ENCODE peak calls at places on chromosomes 2 and 18, in six cellular contexts. B is tibial nerve, G is A549, P is tibial artery, E is fibroblast of villous mesenchyme, Y is Peyer's patch. A is an unnamed sample.

GRCh38 chr2:48515588-48515987 is 14.4 kb upstream of the STON1 start:
- DNase-seq in E (peak), Y (no peak), G (no peak), P (no peak), B (no peak), A (no peak)

GRCh38 chr2:150485114-150485870 is 2.2 kb downstream of the RND3 start:
- DNase-seq in B (peak), E (peak), Y (peak), P (peak), G (peak), A (peak)

GRCh38 chr2:42964444-42965081 is 172.2 kb upstream of the HAAO start:
- DNase-seq in Y (peak), P (peak), B (no peak), G (no peak), E (peak), A (peak)

GRCh38 chr2:167844714-167845530 is 402.5 kb downstream of the STK39 start:
- DNase-seq in B (no peak), P (no peak), G (peak), Y (peak), E (no peak), A (peak)

GRCh38 chr2:98691307-98691706 is 39.6 kb downstream of the MGAT4A start:
- DNase-seq in G (no peak), Y (no peak), E (no peak), P (no peak), B (no peak), A (peak)

GRCh38 chr2:16055848-16056580 is 115.7 kb downstream of the MYCN start:
- DNase-seq in B (no peak), G (no peak), Y (no peak), P (no peak), E (no peak), A (no peak)

GRCh38 chr18:80023173-80023572 is 11.1 kb upstream of the RBFA start:
- DNase-seq in B (no peak), Y (no peak), G (peak), P (no peak), E (no peak), A (peak)

GRCh38 chr2:37653093-37653492 is 18.3 kb downstream of the CDC42EP3 start:
- DNase-seq in E (no peak), G (no peak), B (no peak), P (no peak), Y (no peak), A (no peak)

GRCh38 chr2:221818569-221818968 is 246.5 kb upstream of the EPHA4 start:
- DNase-seq in G (no peak), P (no peak), Y (no peak), E (no peak), B (no peak), A (peak)

GRCh38 chr2:205698556-205699282 is 16.4 kb downstream of the NRP2 start:
- DNase-seq in P (no peak), B (no peak), Y (no peak), G (no peak), E (no peak), A (no peak)

GRCh38 chr18:48338915-48339314 is 70.3 kb downstream of the ZBTB7C start:
- DNase-seq in Y (no peak), P (no peak), G (no peak), B (no peak), E (no peak), A (no peak)

GRCh38 chr2:235506291-235506996 is 12.6 kb downstream of the AGAP1 start:
- DNase-seq in Y (peak), G (peak), B (no peak), P (no peak), E (no peak), A (peak)

GRCh38 chr2:10482460-10482859 is 34.3 kb upstream of the ODC1 start:
- DNase-seq in Y (peak), B (no peak), G (no peak), P (peak), E (no peak), A (no peak)

GRCh38 chr2:176637497-176638166 is 368.4 kb downstream of the MTX2 start:
- DNase-seq in P (no peak), B (no peak), G (peak), E (peak), Y (peak), A (peak)

GRCh38 chr2:9310827-9311226 is 104.2 kb downstream of the ASAP2 start:
- DNase-seq in B (no peak), Y (peak), E (peak), G (no peak), P (no peak), A (peak)

GRCh38 chr18:9135912-9136314 is 668 bp upstream of the ANKRD12 start:
- DNase-seq in P (no peak), G (peak), E (no peak), Y (no peak), B (no peak), A (peak)

GRCh38 chr2:127670055-127670956 is 5.0 kb downstream of the LIMS2 start:
- DNase-seq in P (no peak), Y (no peak), G (no peak), E (no peak), B (no peak), A (no peak)

GRCh38 chr2:107529146-107529545 is 297.5 kb upstream of the RGPD4 start:
- DNase-seq in P (no peak), Y (no peak), E (peak), G (no peak), B (no peak), A (no peak)

GRCh38 chr18:25274900-25275299 is 77.1 kb downstream of the ZNF521 start:
- DNase-seq in P (no peak), Y (no peak), B (no peak), G (no peak), E (no peak), A (no peak)

GRCh38 chr2:45291283-45291682 is 282.0 kb upstream of the SIX2 start:
- DNase-seq in B (no peak), G (no peak), E (no peak), Y (no peak), P (no peak), A (no peak)

GRCh38 chr2:74668087-74668486 is 14.0 kb downstream of the SEMA4F start:
- DNase-seq in Y (no peak), E (no peak), G (no peak), P (no peak), B (no peak), A (no peak)

GRCh38 chr2:219627105-219628100 is at the start of gene SLC4A3:
- DNase-seq in G (no peak), P (no peak), B (no peak), Y (no peak), E (peak), A (peak)

GRCh38 chr2:231200805-231201474 is 2.5 kb downstream of the ARMC9 start:
- DNase-seq in E (peak), G (no peak), P (no peak), B (no peak), Y (no peak), A (peak)

GRCh38 chr2:74249406-74250122 is 51.1 kb downstream of the MTHFD2 start:
- DNase-seq in P (peak), E (no peak), B (no peak), Y (peak), G (no peak), A (no peak)

GRCh38 chr18:10863026-10863425 is 286.3 kb downstream of the PIEZO2 start:
- DNase-seq in B (no peak), P (no peak), Y (no peak), G (no peak), E (no peak), A (no peak)

GRCh38 chr2:9690716-9691498 is 60.1 kb upstream of the YWHAQ start:
- DNase-seq in B (no peak), G (no peak), E (no peak), P (no peak), Y (no peak), A (no peak)

GRCh38 chr2:101463885-101464653 is 10.8 kb downstream of the RFX8 start:
- DNase-seq in G (peak), Y (no peak), B (no peak), E (peak), P (no peak), A (peak)

GRCh38 chr2:195824478-195824877 is 167.5 kb downstream of the SLC39A10 start:
- DNase-seq in Y (no peak), E (no peak), G (no peak), B (no peak), P (no peak), A (no peak)

GRCh38 chr2:226915846-226916360 is 80.0 kb downstream of the RHBDD1 start:
- DNase-seq in G (no peak), B (no peak), Y (no peak), E (peak), P (no peak), A (peak)

DNA sequence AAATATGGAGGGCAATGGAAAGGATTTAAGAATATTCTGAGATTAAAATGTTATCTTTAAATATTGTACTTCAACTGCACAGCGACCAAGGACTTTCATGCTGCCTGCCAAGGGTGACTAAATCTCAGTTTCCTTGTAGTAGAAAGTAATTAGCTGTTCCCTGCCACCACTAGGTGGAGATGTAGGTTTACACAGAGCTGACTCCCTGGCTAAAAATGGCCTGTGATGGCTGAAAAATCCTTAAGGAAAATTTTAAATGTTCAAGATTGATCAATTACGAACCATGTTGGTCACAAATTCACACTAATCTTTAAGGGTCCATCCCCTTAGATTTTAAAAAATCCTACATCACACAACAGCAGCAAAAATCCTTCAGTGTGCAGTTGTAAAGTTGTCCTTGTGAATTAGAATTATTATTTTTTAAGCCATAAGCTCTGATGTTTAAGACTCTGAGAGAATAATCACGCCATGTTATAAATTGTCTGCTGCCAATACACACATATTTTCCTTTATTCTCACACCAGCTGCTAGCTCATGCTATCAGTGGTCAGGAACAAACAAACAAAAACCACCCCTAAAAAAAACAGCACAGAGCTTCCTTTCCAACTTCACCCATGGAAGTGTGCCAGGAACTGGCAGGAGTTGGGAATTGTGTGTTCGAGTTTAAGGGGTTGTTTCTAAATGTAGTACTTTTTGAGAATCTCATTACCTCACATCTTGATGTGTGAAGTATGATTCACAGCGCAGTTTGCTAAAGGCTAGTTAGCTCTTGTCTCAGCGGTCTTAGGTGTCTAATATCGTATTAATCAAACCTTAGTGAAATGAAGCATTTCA is 399.8 kb downstream of the TMEM182 start:
- DNase-seq in E (peak), B (no peak), Y (no peak), G (peak), P (no peak), A (peak)
- TF ChIP-seq CTCF in E (peak), B (peak), Y (peak), G (peak), P (peak), A (peak)

GRCh38 chr2:104077573-104077972 is 776.3 kb upstream of the POU3F3 start:
- DNase-seq in Y (no peak), E (no peak), B (no peak), P (no peak), G (no peak), A (no peak)

GRCh38 chr2:104078431-104079157 is 775.3 kb upstream of the POU3F3 start:
- DNase-seq in P (no peak), G (peak), E (no peak), Y (no peak), B (no peak), A (no peak)
- TF ChIP-seq CTCF in P (no peak), G (peak), E (no peak), Y (no peak), B (no peak), A (no peak)

GRCh38 chr2:158699323-158699722 is 95.8 kb upstream of the DAPL1 start:
- DNase-seq in G (no peak), P (no peak), B (no peak), Y (no peak), E (no peak), A (no peak)

GRCh38 chr2:158691619-158692018 is 103.5 kb upstream of the DAPL1 start:
- DNase-seq in Y (no peak), E (no peak), P (no peak), B (no peak), G (no peak), A (no peak)

GRCh38 chr2:158693476-158693875 is 101.6 kb upstream of the DAPL1 start:
- DNase-seq in B (no peak), E (no peak), P (no peak), G (no peak), Y (no peak), A (no peak)

GRCh38 chr2:158692372-158693103 is 102.6 kb upstream of the DAPL1 start:
- DNase-seq in E (no peak), G (no peak), Y (no peak), B (no peak), P (no peak), A (peak)

GRCh38 chr2:158695287-158695686 is 99.8 kb upstream of the DAPL1 start:
- DNase-seq in Y (no peak), E (no peak), P (no peak), B (no peak), G (no peak), A (no peak)
- TF ChIP-seq CTCF in Y (no peak), E (no peak), P (no peak), B (no peak), G (no peak), A (no peak)

GRCh38 chr18:52902188-52902587 is 562.2 kb downstream of the DCC start:
- DNase-seq in Y (no peak), E (no peak), B (no peak), G (no peak), P (no peak), A (no peak)

GRCh38 chr18:52907522-52907921 is 567.5 kb downstream of the DCC start:
- DNase-seq in B (no peak), Y (no peak), P (no peak), G (no peak), E (no peak), A (no peak)

GRCh38 chr18:52907942-52908341 is 567.9 kb downstream of the DCC start:
- DNase-seq in P (no peak), E (no peak), G (no peak), B (no peak), Y (no peak), A (no peak)

GRCh38 chr18:52903858-52904257 is 563.9 kb downstream of the DCC start:
- DNase-seq in Y (peak), P (no peak), B (no peak), G (peak), E (no peak), A (peak)
- TF ChIP-seq CTCF in Y (peak), P (no peak), B (peak), G (peak), E (no peak), A (no peak)

GRCh38 chr2:54723300-54724149 is at the start of gene EML6:
- DNase-seq in B (peak), P (peak), G (peak), E (peak), Y (peak), A (peak)
- TF ChIP-seq CTCF in B (no peak), P (no peak), G (peak), E (peak), Y (no peak), A (no peak)

GRCh38 chr2:64143154-64144056 is 815 bp downstream of the PELI1 start:
- DNase-seq in Y (peak), G (peak), E (peak), B (no peak), P (no peak), A (peak)

GRCh38 chr2:64145760-64146159 is 1.5 kb upstream of the PELI1 start:
- DNase-seq in Y (no peak), E (no peak), B (no peak), G (no peak), P (no peak), A (peak)

GRCh38 chr2:64145119-64145518 is 899 bp upstream of the PELI1 start:
- DNase-seq in Y (no peak), P (no peak), E (no peak), G (no peak), B (no peak), A (no peak)

GRCh38 chr2:64142817-64143153 is 1.4 kb downstream of the PELI1 start:
- DNase-seq in B (no peak), P (no peak), E (no peak), G (no peak), Y (no peak), A (no peak)

GRCh38 chr2:64144057-64145013 is at the start of gene PELI1:
- DNase-seq in E (peak), Y (peak), P (peak), G (peak), B (peak), A (peak)
- TF ChIP-seq CTCF in E (peak), Y (peak), P (peak), G (peak), B (peak), A (peak)

GRCh38 chr2:179840840-179841239 is 20.6 kb downstream of the ZNF385B start:
- DNase-seq in B (no peak), P (no peak), Y (no peak), E (no peak), G (no peak), A (no peak)

GRCh38 chr2:179837408-179837807 is 24.0 kb downstream of the ZNF385B start:
- DNase-seq in G (no peak), P (no peak), B (no peak), Y (no peak), E (peak), A (peak)

GRCh38 chr2:179843541-179843940 is 17.9 kb downstream of the ZNF385B start:
- DNase-seq in E (no peak), P (no peak), Y (no peak), B (no peak), G (no peak), A (no peak)

GRCh38 chr2:179842498-179843153 is 18.8 kb downstream of the ZNF385B start:
- DNase-seq in G (peak), P (no peak), E (peak), B (no peak), Y (no peak), A (no peak)
- TF ChIP-seq CTCF in G (peak), P (no peak), E (peak), B (no peak), Y (no peak), A (no peak)

GRCh38 chr18:2412261-2412660 is 159.0 kb downstream of the METTL4 start:
- DNase-seq in B (no peak), G (no peak), E (no peak), Y (no peak), P (no peak), A (no peak)

GRCh38 chr18:2414235-2414634 is 157.1 kb downstream of the METTL4 start:
- DNase-seq in B (no peak), Y (no peak), P (no peak), E (no peak), G (no peak), A (no peak)

GRCh38 chr18:2411381-2411977 is 159.8 kb downstream of the METTL4 start:
- DNase-seq in Y (no peak), G (peak), B (no peak), E (peak), P (no peak), A (peak)

GRCh38 chr18:2415656-2416055 is 155.6 kb downstream of the METTL4 start:
- DNase-seq in P (no peak), E (no peak), Y (no peak), G (no peak), B (no peak), A (no peak)

DNA sequence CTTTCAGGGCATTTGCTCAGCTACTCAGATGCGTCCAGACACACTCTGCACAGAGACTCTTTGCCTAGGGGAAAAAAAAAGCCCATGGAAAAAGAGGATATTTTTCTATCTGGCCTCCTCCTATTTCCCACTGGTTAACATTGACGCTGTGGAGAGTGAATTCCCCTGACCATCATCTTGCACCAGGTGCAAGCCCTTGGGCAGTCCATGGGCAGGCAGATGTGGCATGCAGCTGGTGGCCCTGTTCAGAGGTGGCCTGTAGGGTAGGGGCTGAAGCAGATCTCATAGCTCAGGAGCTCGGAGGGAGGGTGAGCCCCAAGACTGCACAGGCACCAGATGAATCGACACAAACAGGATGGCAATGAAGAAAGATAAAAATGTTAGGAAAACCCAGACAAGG is 158.0 kb downstream of the METTL4 start:
- DNase-seq in Y (no peak), B (no peak), G (no peak), E (no peak), P (no peak), A (no peak)
- TF ChIP-seq CTCF in Y (no peak), B (no peak), G (no peak), E (no peak), P (no peak), A (no peak)

GRCh38 chr2:161552015-161552414 is 72.2 kb upstream of the SLC4A10 start:
- DNase-seq in P (no peak), E (peak), Y (no peak), B (no peak), G (no peak), A (peak)
- TF ChIP-seq CTCF in P (no peak), E (no peak), Y (no peak), B (no peak), G (no peak), A (no peak)